ENCODE peak calls at places on chromosomes 5 and 9, in seven cellular contexts. K is mesendoderm, W is MM.1S, C is HepG2, N is mesenchymal stem cell, U is Karpas-422, X is neuronal stem cell. F is an unnamed sample.

GRCh38 chr9:102845847-102846246 is 149.3 kb upstream of the CYLC2 start:
- DNase-seq in K (no peak), W (no peak), C (no peak), N (no peak), U (no peak), X (no peak), F (no peak)

GRCh38 chr5:142904421-142904820 is 134.2 kb downstream of the ARHGAP26 start:
- DNase-seq in K (peak; percentile 88), W (no peak), C (no peak), N (no peak), U (no peak), X (no peak), F (no peak)

GRCh38 chr9:70389188-70389587 is 25.3 kb downstream of the KLF9 start:
- DNase-seq in K (no peak), W (no peak), C (no peak), N (no peak), U (no peak), X (no peak), F (no peak)

GRCh38 chr9:125360621-125361020 is 99.0 kb downstream of the GAPVD1 start:
- DNase-seq in K (no peak), W (no peak), C (no peak), N (no peak), U (no peak), X (no peak), F (no peak)

GRCh38 chr5:21452429-21452828 is 1400.7 kb downstream of the CDH12 start:
- DNase-seq in K (no peak), W (no peak), C (peak; percentile 3), N (no peak), U (no peak), X (no peak), F (no peak)

GRCh38 chr5:166708271-166708670 is 1583.2 kb upstream of the WWC1 start:
- DNase-seq in K (no peak), W (no peak), C (no peak), N (peak; percentile 76), U (no peak), X (no peak), F (no peak)

GRCh38 chr5:65874241-65874640 is 52.1 kb upstream of the ERBIN start:
- DNase-seq in K (no peak), W (no peak), C (no peak), N (no peak), U (no peak), X (no peak), F (no peak)

GRCh38 chr9:113906411-113907110 is 30.5 kb downstream of the ZNF618 start:
- DNase-seq in K (no peak), W (no peak), C (no peak), N (peak; percentile 36), U (no peak), X (no peak), F (no peak)

GRCh38 chr9:124450241-124450924 is at the start of gene ADGRD2:
- DNase-seq in K (peak; percentile 90), W (no peak), C (no peak), N (peak; percentile 44), U (no peak), X (peak; percentile 41), F (no peak)

GRCh38 chr9:71349218-71349617 is 227.8 kb upstream of the TRPM3 start:
- DNase-seq in K (no peak), W (no peak), C (no peak), N (peak; percentile 3), U (no peak), X (no peak), F (no peak)

GRCh38 chr5:169906745-169907649 is 73.3 kb downstream of the INSYN2B start:
- DNase-seq in K (peak; percentile 83), W (no peak), C (no peak), N (peak; percentile 23), U (no peak), X (no peak), F (no peak)

GRCh38 chr5:76425940-76426339 is 22.9 kb downstream of the IQGAP2 start:
- DNase-seq in K (no peak), W (no peak), C (no peak), N (no peak), U (no peak), X (no peak), F (no peak)
- H3K4me1 ChIP-seq in K (peaks cover 2% of the 10 kb centered on the region), W (no peaks in the 10 kb centered on the region), C (peaks cover 16% of the 10 kb centered on the region), N (no peaks in the 10 kb centered on the region), U (no peaks in the 10 kb centered on the region), X (peaks cover 33% of the 10 kb centered on the region), F (peaks cover 15% of the 10 kb centered on the region)

GRCh38 chr9:35515766-35516165 is 25.9 kb downstream of the RUSC2 start:
- DNase-seq in K (peak; percentile 39), W (no peak), C (no peak), N (peak; percentile 40), U (no peak), X (no peak), F (no peak)

GRCh38 chr9:35516481-35516880 is 26.6 kb downstream of the RUSC2 start:
- DNase-seq in K (peak; percentile 82), W (no peak), C (no peak), N (peak; percentile 75), U (no peak), X (no peak), F (no peak)

GRCh38 chr9:35517552-35518211 is 27.8 kb downstream of the RUSC2 start:
- DNase-seq in K (no peak), W (no peak), C (no peak), N (no peak), U (no peak), X (no peak), F (no peak)

GRCh38 chr9:35518212-35518917 is 28.5 kb downstream of the RUSC2 start:
- DNase-seq in K (peak; percentile 99), W (no peak), C (peak; percentile 96), N (peak; percentile 81), U (no peak), X (peak; percentile 64), F (no peak)

GRCh38 chr9:35517136-35517535 is 27.2 kb downstream of the RUSC2 start:
- DNase-seq in K (peak; percentile 22), W (no peak), C (peak; percentile 73), N (no peak), U (no peak), X (no peak), F (no peak)
- H3K9ac ChIP-seq in K (peak overlapping the region; percentile 0), W (no peak overlapping the region), C (peak overlapping the region; percentile 37), N (peak overlapping the region; percentile 72), U (no peak overlapping the region), X (no peak overlapping the region), F (no peak overlapping the region)

GRCh38 chr9:5625916-5626315 is 3.0 kb upstream of the RIC1 start:
- DNase-seq in K (no peak), W (no peak), C (no peak), N (no peak), U (no peak), X (no peak), F (no peak)
- H3K36me3 ChIP-seq in K (no peaks in the 10 kb centered on the region), W (no peaks in the 10 kb centered on the region), C (no peaks in the 10 kb centered on the region), N (no peaks in the 10 kb centered on the region), U (peaks cover 18% of the 10 kb centered on the region), X (no peaks in the 10 kb centered on the region), F (no peaks in the 10 kb centered on the region)

GRCh38 chr5:172866378-172866777 is 32.3 kb downstream of the ERGIC1 start:
- DNase-seq in K (no peak), W (no peak), C (no peak), N (no peak), U (no peak), X (no peak), F (peak; percentile 51)
- H3K4me1 ChIP-seq in K (peaks cover 2% of the 10 kb centered on the region), W (no peaks in the 10 kb centered on the region), C (peaks cover 84% of the 10 kb centered on the region), N (peaks cover 43% of the 10 kb centered on the region), U (no peaks in the 10 kb centered on the region), X (peaks cover 45% of the 10 kb centered on the region), F (peaks cover 59% of the 10 kb centered on the region)

GRCh38 chr9:108291586-108291932 is 564.2 kb downstream of the ACTL7B start:
- DNase-seq in K (no peak), W (no peak), C (no peak), N (no peak), U (no peak), X (no peak), F (no peak)

GRCh38 chr9:108296056-108296455 is 559.7 kb downstream of the ACTL7B start:
- DNase-seq in K (no peak), W (no peak), C (no peak), N (peak; percentile 54), U (no peak), X (no peak), F (no peak)

GRCh38 chr9:108300296-108301287 is 555.2 kb downstream of the ACTL7B start:
- DNase-seq in K (no peak), W (no peak), C (no peak), N (no peak), U (no peak), X (no peak), F (no peak)

GRCh38 chr9:108297025-108297424 is 558.8 kb downstream of the ACTL7B start:
- DNase-seq in K (no peak), W (no peak), C (no peak), N (peak; percentile 68), U (no peak), X (no peak), F (no peak)
- H3K9ac ChIP-seq in K (no peak overlapping the region), W (no peak overlapping the region), C (no peak overlapping the region), N (peak overlapping the region; percentile 81), U (no peak overlapping the region), X (no peak overlapping the region), F (no peak overlapping the region)

DNA sequence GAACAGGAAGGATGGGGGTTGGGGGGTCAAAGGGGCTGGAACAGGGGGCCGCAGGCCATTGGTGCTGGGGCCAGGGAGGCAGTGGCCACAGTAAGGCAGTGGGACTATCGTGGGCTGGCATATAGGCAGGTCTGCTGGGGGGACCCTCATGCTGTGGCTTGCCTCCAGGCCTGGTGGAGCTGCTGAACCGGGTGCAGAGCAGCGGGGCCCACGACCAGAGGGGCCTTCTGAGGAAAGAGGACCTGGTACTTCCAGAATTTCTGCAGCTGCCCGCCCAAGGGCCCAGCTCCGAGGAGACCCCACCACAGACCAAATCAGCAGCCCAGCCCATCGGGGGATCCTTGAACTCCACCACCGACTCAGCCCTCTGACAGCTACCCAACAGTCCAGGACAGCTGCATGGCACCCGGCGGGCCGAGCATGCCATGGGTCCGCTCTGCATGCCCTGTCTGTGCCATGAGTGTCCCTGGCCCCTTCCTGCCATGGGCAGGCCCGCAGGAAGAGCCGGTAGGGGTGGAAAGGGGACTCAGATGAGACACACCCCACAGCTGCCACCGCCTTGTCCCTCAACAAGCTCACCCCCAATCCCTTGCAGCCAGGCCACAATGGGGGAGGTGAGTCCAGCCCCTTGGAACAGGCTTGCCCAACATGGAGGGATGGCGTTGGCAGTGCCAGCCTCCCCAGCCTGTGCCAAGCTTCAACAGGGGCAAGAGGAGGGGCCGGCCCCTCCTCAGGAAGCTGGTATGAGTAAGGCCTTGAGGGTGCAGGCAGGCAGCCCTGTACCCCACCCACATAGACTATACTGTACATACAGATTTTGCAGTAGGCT is 12.3 kb upstream of the SLC34A1 start:
- DNase-seq in K (no peak), W (no peak), C (no peak), N (no peak), U (no peak), X (no peak), F (no peak)
- H3K36me3 ChIP-seq in K (no peaks in the 10 kb centered on the region), W (no peaks in the 10 kb centered on the region), C (peaks cover 4% of the 10 kb centered on the region), N (peaks cover 14% of the 10 kb centered on the region), U (peaks cover 4% of the 10 kb centered on the region), X (peaks cover 7% of the 10 kb centered on the region), F (no peaks in the 10 kb centered on the region)

F was measured in kidney.